ENCODE peak calls at places on chromosome 18, in nine cellular contexts. One of them, this sample, is unnamed.
A peak's percentile ranks its signal among the peaks of the same experiment; 100 is the strongest.

GRCh38 chr18:34957864-34958259 is 83.4 kb upstream of the MAPRE2 start:
- DNase-seq in mucosa of descending colon: no peak
- DNase-seq in MG63: no peak
- DNase-seq in GM23338: no peak
- DNase-seq in pancreas: no peak
- DNase-seq in CD8-positive, alpha-beta memory T cell: no peak
- DNase-seq in AG10803: no peak
- DNase-seq in adipocyte: no peak
- DNase-seq in NT2/D1: no peak
- DNase-seq in this sample: no peak

GRCh38 chr18:3451166-3451988 is 1.4 kb downstream of the TGIF1 start:
- DNase-seq in mucosa of descending colon: peak; percentile 95
- DNase-seq in MG63: peak; percentile 90
- DNase-seq in GM23338: peak; percentile 89
- DNase-seq in pancreas: peak; percentile 89
- DNase-seq in CD8-positive, alpha-beta memory T cell: peak; percentile 81
- DNase-seq in AG10803: peak; percentile 95
- DNase-seq in adipocyte: peak; percentile 96
- DNase-seq in NT2/D1: no peak
- DNase-seq in this sample: no peak

GRCh38 chr18:45448871-45449270 is 166.4 kb upstream of the SLC14A2 start:
- DNase-seq in mucosa of descending colon: no peak
- DNase-seq in MG63: no peak
- DNase-seq in GM23338: no peak
- DNase-seq in pancreas: no peak
- DNase-seq in CD8-positive, alpha-beta memory T cell: no peak
- DNase-seq in AG10803: no peak
- DNase-seq in adipocyte: no peak
- DNase-seq in NT2/D1: no peak
- DNase-seq in this sample: no peak

GRCh38 chr18:36578871-36579270 is 249.9 kb downstream of the TPGS2 start:
- DNase-seq in mucosa of descending colon: no peak
- DNase-seq in MG63: no peak
- DNase-seq in GM23338: no peak
- DNase-seq in pancreas: no peak
- DNase-seq in CD8-positive, alpha-beta memory T cell: no peak
- DNase-seq in AG10803: peak; percentile 78
- DNase-seq in adipocyte: peak; percentile 71
- DNase-seq in NT2/D1: no peak
- DNase-seq in this sample: no peak

GRCh38 chr18:8329186-8329771 is 280.0 kb upstream of the RAB12 start:
- DNase-seq in mucosa of descending colon: no peak
- DNase-seq in MG63: no peak
- DNase-seq in GM23338: no peak
- DNase-seq in pancreas: no peak
- DNase-seq in CD8-positive, alpha-beta memory T cell: no peak
- DNase-seq in AG10803: peak; percentile 17
- DNase-seq in adipocyte: peak; percentile 71
- DNase-seq in NT2/D1: no peak
- DNase-seq in this sample: no peak

GRCh38 chr18:46899274-46899948 is 17.9 kb downstream of the PIAS2 start:
- DNase-seq in mucosa of descending colon: no peak
- DNase-seq in MG63: no peak
- DNase-seq in GM23338: peak; percentile 96
- DNase-seq in pancreas: no peak
- DNase-seq in CD8-positive, alpha-beta memory T cell: no peak
- DNase-seq in AG10803: no peak
- DNase-seq in adipocyte: no peak
- DNase-seq in NT2/D1: peak; percentile 40
- DNase-seq in this sample: peak; percentile 47

GRCh38 chr18:9973461-9973860 is 59.6 kb downstream of the VAPA start:
- DNase-seq in mucosa of descending colon: no peak
- DNase-seq in MG63: no peak
- DNase-seq in GM23338: no peak
- DNase-seq in pancreas: no peak
- DNase-seq in CD8-positive, alpha-beta memory T cell: no peak
- DNase-seq in AG10803: no peak
- DNase-seq in adipocyte: no peak
- DNase-seq in NT2/D1: no peak
- DNase-seq in this sample: no peak

GRCh38 chr18:45255142-45255890 is 360.0 kb upstream of the SLC14A2 start:
- DNase-seq in mucosa of descending colon: no peak
- DNase-seq in MG63: peak; percentile 43
- DNase-seq in GM23338: peak; percentile 6
- DNase-seq in pancreas: no peak
- DNase-seq in CD8-positive, alpha-beta memory T cell: no peak
- DNase-seq in AG10803: peak; percentile 97
- DNase-seq in adipocyte: peak; percentile 92
- DNase-seq in NT2/D1: no peak
- DNase-seq in this sample: no peak

GRCh38 chr18:77124452-77124922 is 8.1 kb downstream of the MBP start:
- DNase-seq in mucosa of descending colon: peak; percentile 50
- DNase-seq in MG63: no peak
- DNase-seq in GM23338: peak; percentile 52
- DNase-seq in pancreas: no peak
- DNase-seq in CD8-positive, alpha-beta memory T cell: peak; percentile 57
- DNase-seq in AG10803: no peak
- DNase-seq in adipocyte: no peak
- DNase-seq in NT2/D1: no peak
- DNase-seq in this sample: no peak

GRCh38 chr18:34055227-34055626 is 169.5 kb downstream of the NOL4 start:
- DNase-seq in mucosa of descending colon: no peak
- DNase-seq in MG63: no peak
- DNase-seq in GM23338: no peak
- DNase-seq in pancreas: no peak
- DNase-seq in CD8-positive, alpha-beta memory T cell: no peak
- DNase-seq in AG10803: no peak
- DNase-seq in adipocyte: no peak
- DNase-seq in NT2/D1: no peak
- DNase-seq in this sample: no peak

GRCh38 chr18:46155652-46156051 is 51.5 kb downstream of the HAUS1 start:
- DNase-seq in mucosa of descending colon: no peak
- DNase-seq in MG63: peak; percentile 55
- DNase-seq in GM23338: no peak
- DNase-seq in pancreas: no peak
- DNase-seq in CD8-positive, alpha-beta memory T cell: peak; percentile 30
- DNase-seq in AG10803: peak; percentile 94
- DNase-seq in adipocyte: peak; percentile 77
- DNase-seq in NT2/D1: no peak
- DNase-seq in this sample: no peak

GRCh38 chr18:10213526-10213925 is 240.9 kb upstream of the APCDD1 start:
- DNase-seq in mucosa of descending colon: no peak
- DNase-seq in MG63: no peak
- DNase-seq in GM23338: no peak
- DNase-seq in pancreas: no peak
- DNase-seq in CD8-positive, alpha-beta memory T cell: no peak
- DNase-seq in AG10803: peak; percentile 63
- DNase-seq in adipocyte: peak; percentile 38
- DNase-seq in NT2/D1: no peak
- DNase-seq in this sample: no peak

DNA sequence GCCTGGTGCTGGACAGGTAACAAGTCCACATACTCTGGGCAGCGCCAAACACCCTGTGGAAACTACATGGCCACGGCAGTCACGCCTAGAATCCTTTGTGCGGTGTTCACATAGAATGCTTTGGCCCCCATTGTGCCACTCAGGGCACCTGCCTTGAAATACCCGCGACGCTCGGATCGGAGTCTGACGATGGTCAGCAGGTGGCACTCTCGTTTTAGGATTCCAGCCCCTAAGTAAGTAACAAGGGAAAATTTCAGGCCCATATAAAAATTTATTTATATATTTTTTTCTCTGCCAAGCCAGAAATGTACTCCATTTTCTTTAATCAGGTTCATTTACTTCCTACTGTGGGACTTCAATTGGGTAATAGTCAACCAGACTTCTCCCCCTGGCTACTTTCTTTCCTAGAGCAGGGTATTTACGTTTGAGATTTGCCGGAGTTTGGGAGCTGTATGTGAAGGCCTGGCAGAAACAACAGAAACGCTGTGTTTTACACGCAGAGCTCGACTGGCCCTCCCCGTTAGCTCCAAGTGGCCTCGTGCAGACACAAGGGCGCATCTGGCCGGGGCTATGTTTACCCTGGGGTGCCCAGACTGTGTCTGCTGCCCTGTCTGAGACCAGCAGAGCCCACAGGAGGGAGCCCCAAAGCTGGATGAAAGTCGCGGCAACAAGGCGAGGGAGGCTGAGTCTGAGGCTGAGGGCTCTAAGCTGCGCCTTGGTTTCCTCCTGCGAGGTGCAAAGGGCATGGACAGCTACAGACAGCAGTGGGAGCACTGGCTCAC is 41.6 kb downstream of the LRRC30 start:
- DNase-seq in mucosa of descending colon: peak; percentile 27
- DNase-seq in MG63: peak; percentile 20
- DNase-seq in GM23338: peak; percentile 89
- DNase-seq in pancreas: peak; percentile 40
- DNase-seq in CD8-positive, alpha-beta memory T cell: no peak
- DNase-seq in AG10803: peak; percentile 75
- DNase-seq in adipocyte: peak; percentile 94
- DNase-seq in NT2/D1: peak; percentile 38
- DNase-seq in this sample: peak; percentile 52
- H3K4me3 ChIP-seq in mucosa of descending colon: no peak overlapping the region
- H3K4me3 ChIP-seq in MG63: no peak overlapping the region
- H3K4me3 ChIP-seq in GM23338: no peak overlapping the region
- H3K4me3 ChIP-seq in pancreas: no peak overlapping the region
- H3K4me3 ChIP-seq in CD8-positive, alpha-beta memory T cell: no peak overlapping the region
- H3K4me3 ChIP-seq in AG10803: no peak overlapping the region
- H3K4me3 ChIP-seq in adipocyte: peak overlapping the region; percentile 39
- H3K4me3 ChIP-seq in NT2/D1: no peak overlapping the region
- H3K4me3 ChIP-seq in this sample: no peak overlapping the region

DNA sequence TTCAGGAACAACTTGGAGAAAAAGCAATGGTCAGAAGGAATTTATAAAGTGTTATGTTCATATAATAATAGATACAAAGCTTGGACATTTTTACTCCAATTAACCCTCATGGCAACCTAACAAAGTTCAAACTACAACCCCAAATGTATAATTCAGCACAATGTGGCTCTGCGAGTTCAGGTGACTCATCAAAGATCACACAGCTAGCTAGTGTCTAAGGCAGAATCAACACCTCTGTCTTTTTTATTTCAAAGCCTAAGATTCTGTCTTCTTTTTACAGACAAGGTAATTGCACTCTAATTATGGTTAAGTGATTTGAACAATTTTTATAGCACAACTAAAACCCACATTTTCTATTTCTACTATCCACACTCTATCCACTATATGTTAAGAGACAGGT is 90.5 kb downstream of the CHST9 start:
- DNase-seq in mucosa of descending colon: no peak
- DNase-seq in MG63: no peak
- DNase-seq in GM23338: no peak
- DNase-seq in pancreas: no peak
- DNase-seq in CD8-positive, alpha-beta memory T cell: no peak
- DNase-seq in AG10803: no peak
- DNase-seq in adipocyte: no peak
- DNase-seq in NT2/D1: no peak
- DNase-seq in this sample: no peak
- H3K4me3 ChIP-seq in mucosa of descending colon: no peak overlapping the region
- H3K4me3 ChIP-seq in MG63: no peak overlapping the region
- H3K4me3 ChIP-seq in GM23338: no peak overlapping the region
- H3K4me3 ChIP-seq in pancreas: no peak overlapping the region
- H3K4me3 ChIP-seq in CD8-positive, alpha-beta memory T cell: no peak overlapping the region
- H3K4me3 ChIP-seq in AG10803: no peak overlapping the region
- H3K4me3 ChIP-seq in adipocyte: no peak overlapping the region
- H3K4me3 ChIP-seq in NT2/D1: no peak overlapping the region
- H3K4me3 ChIP-seq in this sample: no peak overlapping the region

DNA sequence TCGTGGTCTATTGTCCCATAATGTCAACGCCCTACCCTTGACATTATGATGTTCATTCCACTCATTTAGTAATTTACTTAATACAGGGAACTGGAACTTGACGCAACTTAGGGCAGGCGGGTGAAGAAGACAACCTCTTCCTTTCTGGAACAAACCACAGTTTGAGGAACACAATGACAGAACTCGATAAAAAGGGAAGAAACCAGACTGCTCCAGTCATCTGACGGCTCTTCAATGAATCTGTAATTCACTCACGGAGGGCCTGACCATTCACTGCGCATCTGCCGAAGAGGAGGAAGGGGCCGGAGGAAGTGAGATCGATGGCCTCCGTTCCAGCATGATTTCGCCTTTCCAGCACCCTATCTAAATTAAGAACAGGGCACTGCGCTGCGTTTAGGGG is 83.2 kb downstream of the BCL2 start:
- DNase-seq in mucosa of descending colon: no peak
- DNase-seq in MG63: no peak
- DNase-seq in GM23338: no peak
- DNase-seq in pancreas: no peak
- DNase-seq in CD8-positive, alpha-beta memory T cell: no peak
- DNase-seq in AG10803: no peak
- DNase-seq in adipocyte: no peak
- DNase-seq in NT2/D1: no peak
- DNase-seq in this sample: no peak
- H3K4me3 ChIP-seq in mucosa of descending colon: no peak overlapping the region
- H3K4me3 ChIP-seq in MG63: no peak overlapping the region
- H3K4me3 ChIP-seq in GM23338: no peak overlapping the region
- H3K4me3 ChIP-seq in pancreas: no peak overlapping the region
- H3K4me3 ChIP-seq in CD8-positive, alpha-beta memory T cell: no peak overlapping the region
- H3K4me3 ChIP-seq in AG10803: no peak overlapping the region
- H3K4me3 ChIP-seq in adipocyte: no peak overlapping the region
- H3K4me3 ChIP-seq in NT2/D1: no peak overlapping the region
- H3K4me3 ChIP-seq in this sample: no peak overlapping the region

GRCh38 chr18:49988733-49989132 is 175.4 kb upstream of the ACAA2 start:
- DNase-seq in mucosa of descending colon: no peak
- DNase-seq in MG63: no peak
- DNase-seq in GM23338: peak; percentile 14
- DNase-seq in pancreas: no peak
- DNase-seq in CD8-positive, alpha-beta memory T cell: no peak
- DNase-seq in AG10803: no peak
- DNase-seq in adipocyte: no peak
- DNase-seq in NT2/D1: no peak
- DNase-seq in this sample: peak; percentile 9

GRCh38 chr18:49980869-49981268 is 167.5 kb upstream of the ACAA2 start:
- DNase-seq in mucosa of descending colon: no peak
- DNase-seq in MG63: no peak
- DNase-seq in GM23338: no peak
- DNase-seq in pancreas: no peak
- DNase-seq in CD8-positive, alpha-beta memory T cell: no peak
- DNase-seq in AG10803: no peak
- DNase-seq in adipocyte: no peak
- DNase-seq in NT2/D1: no peak
- DNase-seq in this sample: no peak

GRCh38 chr18:49988101-49988500 is 174.8 kb upstream of the ACAA2 start:
- DNase-seq in mucosa of descending colon: no peak
- DNase-seq in MG63: no peak
- DNase-seq in GM23338: no peak
- DNase-seq in pancreas: no peak
- DNase-seq in CD8-positive, alpha-beta memory T cell: no peak
- DNase-seq in AG10803: no peak
- DNase-seq in adipocyte: no peak
- DNase-seq in NT2/D1: no peak
- DNase-seq in this sample: no peak

DNA sequence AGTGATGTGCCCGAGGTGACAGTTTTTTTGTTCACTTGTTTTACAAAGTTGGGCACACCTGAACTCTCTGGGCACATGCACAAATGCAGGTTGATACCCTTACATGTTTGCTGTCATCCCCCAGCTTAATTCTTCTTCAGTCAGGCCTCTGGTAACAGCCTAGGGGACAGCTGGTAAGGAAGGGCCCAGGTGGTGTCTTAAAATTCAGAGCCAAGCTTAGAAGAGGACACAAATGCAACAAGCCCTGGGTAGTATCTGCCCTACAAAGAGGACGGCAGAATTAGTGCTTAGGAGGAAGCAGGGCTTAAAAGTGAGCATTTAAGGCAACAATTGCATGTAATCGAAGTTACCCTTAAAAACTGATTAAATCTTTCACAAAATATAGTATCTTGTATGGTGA is 171.9 kb upstream of the ACAA2 start:
- DNase-seq in mucosa of descending colon: no peak
- DNase-seq in MG63: no peak
- DNase-seq in GM23338: no peak
- DNase-seq in pancreas: no peak
- DNase-seq in CD8-positive, alpha-beta memory T cell: no peak
- DNase-seq in AG10803: no peak
- DNase-seq in adipocyte: no peak
- DNase-seq in NT2/D1: no peak
- DNase-seq in this sample: no peak
- H3K4me3 ChIP-seq in mucosa of descending colon: no peak overlapping the region
- H3K4me3 ChIP-seq in MG63: no peak overlapping the region
- H3K4me3 ChIP-seq in GM23338: no peak overlapping the region
- H3K4me3 ChIP-seq in pancreas: no peak overlapping the region
- H3K4me3 ChIP-seq in CD8-positive, alpha-beta memory T cell: no peak overlapping the region
- H3K4me3 ChIP-seq in AG10803: no peak overlapping the region
- H3K4me3 ChIP-seq in adipocyte: no peak overlapping the region
- H3K4me3 ChIP-seq in NT2/D1: no peak overlapping the region
- H3K4me3 ChIP-seq in this sample: no peak overlapping the region